ENCODE peak calls at places on chromosomes 7 and 10, in eight cellular contexts. I, T, B, S, C, X, J and K are unnamed samples.

GRCh38 chr7:95845007-95845406 is 72.7 kb downstream of the DYNC1I1 start:
- DNase-seq in J (no peak), S (no peak), B (no peak), I (no peak), C (no peak), T (peak; percentile 4), X (peak; percentile 12), K (no peak)

GRCh38 chr10:130105724-130106123 is 4.9 kb downstream of the C10orf143 start:
- DNase-seq in X (no peak), C (no peak), B (no peak), T (no peak), I (no peak), S (peak; percentile 54), J (no peak), K (no peak)

GRCh38 chr10:76309744-76310441 is 878.5 kb downstream of the LRMDA start:
- DNase-seq in S (no peak), C (no peak), T (peak; percentile 27), J (no peak), B (no peak), X (peak; percentile 61), I (no peak), K (no peak)

GRCh38 chr7:66297579-66297978 is 92.4 kb downstream of the TPST1 start:
- DNase-seq in I (no peak), X (no peak), B (peak; percentile 86), T (no peak), S (no peak), C (no peak), J (no peak), K (no peak)

GRCh38 chr7:148722340-148723165 is 23.9 kb downstream of the CUL1 start:
- DNase-seq in X (no peak), B (no peak), J (no peak), I (no peak), S (no peak), C (no peak), T (peak; percentile 22), K (no peak)

GRCh38 chr7:143490719-143491306 is 13.1 kb downstream of the TAS2R41 start:
- DNase-seq in X (no peak), B (peak; percentile 61), I (no peak), J (no peak), T (peak; percentile 49), S (peak; percentile 28), C (no peak), K (no peak)

GRCh38 chr7:17369686-17370426 is 71.4 kb downstream of the AHR start:
- DNase-seq in X (peak; percentile 84), C (no peak), T (peak; percentile 97), I (no peak), S (no peak), J (peak; percentile 83), B (peak; percentile 93), K (no peak)

GRCh38 chr10:71212249-71213126 is at the start of gene UNC5B:
- DNase-seq in J (peak; percentile 48), I (peak; percentile 95), S (peak; percentile 98), C (peak; percentile 53), T (peak; percentile 94), B (peak; percentile 92), X (peak; percentile 91), K (no peak)

GRCh38 chr7:30979027-30979426 is 15.3 kb downstream of the GHRHR start:
- DNase-seq in B (no peak), T (no peak), C (no peak), I (no peak), X (no peak), S (no peak), J (no peak), K (no peak)

DNA sequence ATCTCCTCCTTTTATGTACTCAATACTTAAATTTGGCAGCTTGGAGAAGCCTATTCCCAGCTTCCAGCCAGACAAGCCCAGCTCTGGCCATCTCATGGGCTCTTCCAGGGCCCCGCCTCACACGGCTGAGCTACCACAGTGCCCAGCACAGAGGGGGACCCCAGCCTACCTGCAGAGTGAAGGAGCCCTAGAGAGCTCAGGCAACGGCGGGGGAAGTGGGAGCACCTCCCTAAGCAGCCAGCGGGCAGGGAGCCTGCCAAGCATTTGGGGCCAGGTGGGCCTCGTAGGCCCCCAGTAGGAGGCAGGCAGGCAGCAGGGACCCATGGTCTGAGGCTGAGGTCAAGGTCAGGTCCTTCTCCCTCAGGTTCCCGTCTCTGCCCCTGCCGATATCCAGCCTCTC is 29.1 kb upstream of the SMARCD3 start:
- DNase-seq in X (no peak), I (peak; percentile 46), B (no peak), C (no peak), T (no peak), S (no peak), J (no peak), K (no peak)
- H3K4me3 ChIP-seq in X (no peak overlapping the region), I (no peak overlapping the region), B (no peak overlapping the region), C (peak overlapping the region; percentile 60), T (no peak overlapping the region), S (no peak overlapping the region), J (no peak overlapping the region), K (no peak overlapping the region)

GRCh38 chr10:127815147-127815546 is 77.6 kb downstream of the CLRN3 start:
- DNase-seq in C (no peak), J (no peak), B (no peak), T (no peak), X (no peak), S (no peak), I (no peak), K (no peak)
- TF ChIP-seq CTCF in C (no peak), J (no peak), B (no peak), T (peak; percentile 2), X (no peak), S (peak; percentile 46), I (no peak), K (peak; percentile 9)

GRCh38 chr10:67606572-67606971 is 89.4 kb downstream of the CTNNA3 start:
- DNase-seq in J (peak; percentile 53), I (no peak), T (peak; percentile 82), B (peak; percentile 50), C (no peak), S (no peak), X (peak; percentile 88), K (no peak)
- H3K4me3 ChIP-seq in J (no peak overlapping the region), I (no peak overlapping the region), T (no peak overlapping the region), B (no peak overlapping the region), C (no peak overlapping the region), S (no peak overlapping the region), X (no peak overlapping the region), K (no peak overlapping the region)

DNA sequence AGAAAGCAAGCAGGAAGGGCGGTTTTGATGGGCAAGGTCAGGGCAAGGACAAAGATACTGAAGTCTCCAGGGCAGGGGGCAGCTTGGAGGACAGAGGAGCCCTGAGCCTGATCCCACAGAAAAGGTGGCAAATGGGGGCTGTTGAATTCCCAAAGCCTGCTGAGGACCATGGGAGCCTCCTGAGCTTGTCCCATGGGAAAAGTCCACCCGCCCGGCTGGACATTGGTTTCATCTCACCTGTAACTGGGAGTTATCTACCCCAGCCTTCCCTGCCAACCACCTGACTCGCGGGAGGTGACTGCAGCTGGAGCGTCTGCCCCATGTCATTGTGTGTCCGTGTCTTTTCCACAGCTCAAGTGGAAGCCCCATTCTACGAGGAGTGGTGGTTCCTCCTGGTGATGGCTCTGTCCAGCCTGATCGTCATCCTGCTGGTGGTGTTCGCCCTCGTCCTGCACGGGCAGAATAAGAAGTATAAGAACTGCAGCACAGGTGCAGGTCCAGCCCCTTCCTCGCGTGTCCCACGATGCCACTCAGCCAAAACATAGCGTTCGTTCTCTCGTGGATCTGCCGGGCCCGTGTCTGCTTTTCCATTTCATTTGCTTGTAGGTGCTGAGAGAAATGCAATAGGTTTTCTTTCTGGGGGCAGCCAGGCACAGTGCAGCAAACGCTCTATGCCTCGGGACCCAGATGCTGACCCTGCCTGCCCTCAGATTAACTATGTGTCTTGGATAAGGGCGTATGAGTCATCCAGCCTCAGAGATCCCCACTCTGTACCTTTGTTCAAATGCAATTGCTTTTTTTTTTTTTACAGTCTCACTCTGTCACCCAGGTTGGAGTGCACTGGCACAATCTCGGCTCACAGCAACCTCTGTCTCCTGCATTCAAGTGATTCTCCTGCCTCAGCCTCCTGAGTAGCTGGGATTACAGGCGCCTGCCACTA is 444.5 kb upstream of the FOXK1 start:
- DNase-seq in J (no peak), T (no peak), S (no peak), X (no peak), I (no peak), C (no peak), B (no peak), K (no peak)
- TF ChIP-seq CTCF in J (no peak), T (no peak), S (no peak), X (no peak), I (no peak), C (no peak), B (no peak), K (no peak)

GRCh38 chr7:27140108-27140842 is 3.2 kb downstream of the HOXA5 start:
- DNase-seq in T (no peak), J (no peak), C (no peak), I (no peak), B (no peak), X (peak; percentile 73), S (no peak), K (no peak)

GRCh38 chr7:27139335-27140107 is 4.0 kb downstream of the HOXA5 start:
- DNase-seq in I (peak; percentile 53), X (peak; percentile 40), J (no peak), C (no peak), B (no peak), S (peak; percentile 70), T (no peak), K (no peak)

GRCh38 chr7:27142562-27143021 is 889 bp downstream of the HOXA5 start:
- DNase-seq in X (no peak), C (no peak), T (no peak), J (no peak), S (no peak), B (no peak), I (peak; percentile 41), K (no peak)

GRCh38 chr7:27141591-27142561 is 1.6 kb downstream of the HOXA5 start:
- DNase-seq in X (no peak), J (no peak), I (peak; percentile 53), C (no peak), S (peak; percentile 73), B (no peak), T (no peak), K (no peak)

GRCh38 chr7:27141138-27141537 is 2.3 kb downstream of the HOXA5 start:
- DNase-seq in S (no peak), C (no peak), X (peak; percentile 59), I (no peak), T (no peak), B (no peak), J (no peak), K (no peak)
- H3K4me3 ChIP-seq in S (no peak overlapping the region), C (no peak overlapping the region), X (peak overlapping the region; percentile 65), I (peak overlapping the region; percentile 74), T (no peak overlapping the region), B (no peak overlapping the region), J (peak overlapping the region; percentile 94), K (no peak overlapping the region)

GRCh38 chr7:25852995-25853713 is 298.8 kb upstream of the NFE2L3 start:
- DNase-seq in I (no peak), J (no peak), S (no peak), C (no peak), B (no peak), X (no peak), T (no peak), K (no peak)
- TF ChIP-seq CTCF in I (no peak), J (no peak), S (no peak), C (no peak), B (no peak), X (no peak), T (no peak), K (no peak)

GRCh38 chr10:110535958-110536891 is 31.3 kb upstream of the SMC3 start:
- DNase-seq in T (peak; percentile 53), S (peak; percentile 41), C (peak; percentile 65), B (peak; percentile 53), X (peak; percentile 80), I (no peak), J (peak; percentile 61), K (no peak)
- H3K4me3 ChIP-seq in T (no peak overlapping the region), S (no peak overlapping the region), C (no peak overlapping the region), B (no peak overlapping the region), X (no peak overlapping the region), I (no peak overlapping the region), J (no peak overlapping the region), K (no peak overlapping the region)